ENCODE peak calls at places on chromosomes 16 and 17, in nine cellular contexts. B is endothelial cell of umbilical vein; L is HepG2; N is GM04504; T is CD4-positive, alpha-beta memory T cell; R is left ventricle myocardium inferior; F is iPS-NIHi11; V is KBM-7; Y is myocyte. U is an unnamed sample.

GRCh38 chr17:41284043-41284442 is 8.5 kb downstream of the KRTAP9-7 start:
- DNase-seq in V (no peak), T (no peak), L (peak), R (no peak), Y (no peak), N (peak), F (no peak), B (peak), U (no peak)

GRCh38 chr16:22355487-22355908 is 18.9 kb downstream of the CDR2 start:
- DNase-seq in N (no peak), B (no peak), V (peak), R (no peak), F (no peak), Y (no peak), T (no peak), L (no peak), U (no peak)

GRCh38 chr17:76049239-76049638 is 22.1 kb upstream of the EVPL start:
- DNase-seq in R (no peak), Y (peak), V (no peak), L (no peak), T (no peak), N (no peak), F (no peak), B (no peak), U (no peak)

GRCh38 chr17:44094701-44095387 is 24.3 kb downstream of the G6PC3 start:
- DNase-seq in B (no peak), T (no peak), F (no peak), Y (peak), L (no peak), V (no peak), N (no peak), R (no peak), U (no peak)

GRCh38 chr16:21937387-21937829 is 15.8 kb upstream of the UQCRC2 start:
- DNase-seq in F (no peak), L (peak), N (no peak), T (no peak), R (no peak), Y (no peak), V (no peak), B (no peak), U (no peak)

GRCh38 chr17:73305845-73306836 is 5.7 kb downstream of the CDC42EP4 start:
- DNase-seq in L (no peak), N (no peak), B (peak), R (no peak), Y (no peak), F (no peak), T (no peak), V (no peak), U (no peak)

GRCh38 chr16:1602285-1602684 is 9.6 kb downstream of the IFT140 start:
- DNase-seq in L (no peak), Y (no peak), B (no peak), R (no peak), V (no peak), T (no peak), F (no peak), N (no peak), U (no peak)

GRCh38 chr17:44221072-44221861 is 1.8 kb upstream of the UBTF start:
- DNase-seq in R (peak), N (no peak), L (peak), B (peak), T (peak), F (peak), V (peak), Y (peak), U (peak)

GRCh38 chr16:68528686-68529379 is 10.3 kb upstream of the ZFP90 start:
- DNase-seq in B (peak), L (peak), T (peak), F (peak), Y (peak), R (peak), V (peak), N (peak), U (peak)

GRCh38 chr16:2028620-2029220 is 2.0 kb downstream of the NHERF2 start:
- DNase-seq in N (no peak), V (no peak), T (no peak), R (no peak), L (no peak), F (no peak), B (no peak), Y (no peak), U (no peak)

GRCh38 chr16:75042423-75043174 is 43.8 kb downstream of the ZNRF1 start:
- DNase-seq in Y (no peak), R (no peak), L (no peak), N (no peak), B (no peak), V (peak), T (no peak), F (no peak), U (no peak)

GRCh38 chr17:76578376-76578775 is 7.3 kb downstream of the ST6GALNAC2 start:
- DNase-seq in F (no peak), B (no peak), N (no peak), V (no peak), T (no peak), Y (no peak), L (no peak), R (no peak), U (no peak)

GRCh38 chr17:40340880-40341807 is 23.4 kb downstream of the GJD3 start:
- DNase-seq in R (peak), L (peak), N (peak), V (no peak), F (peak), Y (peak), B (peak), T (peak), U (peak)

GRCh38 chr17:38912221-38912813 is 13.1 kb upstream of the LASP1NB start:
- DNase-seq in Y (peak), B (no peak), R (peak), F (no peak), V (no peak), N (peak), L (no peak), T (no peak), U (peak)

GRCh38 chr17:43723697-43724359 is 34.8 kb downstream of the SOST start:
- DNase-seq in B (no peak), T (no peak), Y (peak), N (peak), V (no peak), L (peak), R (no peak), F (no peak), U (no peak)

U was measured in posterior cingulate gyrus.